ENCODE peak calls at places on chromosome 6, in ten cellular contexts. D, I, K, R, H, O, T, A, Y and X are unnamed samples.
A peak's percentile ranks its signal among the peaks of the same experiment; 100 is the strongest.

GRCh38 chr6:62283828-62284411 is 2.1 kb downstream of the KHDRBS2 start:
- DNase-seq in T (peak; percentile 9), R (no peak), Y (no peak), I (peak; percentile 0), A (peak; percentile 4), D (peak; percentile 0), H (peak; percentile 27), O (no peak), K (no peak), X (peak; percentile 9)

GRCh38 chr6:159092631-159093030 is 47.8 kb upstream of the TAGAP start:
- DNase-seq in O (no peak), T (peak; percentile 5), K (no peak), H (no peak), Y (no peak), A (no peak), I (no peak), D (no peak), R (no peak), X (no peak)

GRCh38 chr6:12903246-12903645 is 186.7 kb downstream of the PHACTR1 start:
- DNase-seq in R (no peak), T (no peak), A (no peak), O (no peak), K (no peak), I (no peak), D (no peak), Y (no peak), H (no peak), X (no peak)

GRCh38 chr6:157531169-157531985 is 150.4 kb downstream of the ZDHHC14 start:
- DNase-seq in R (no peak), A (no peak), Y (no peak), T (no peak), O (no peak), K (no peak), I (no peak), D (no peak), H (no peak), X (no peak)

GRCh38 chr6:85403331-85404015 is 46.4 kb upstream of the NT5E start:
- DNase-seq in I (no peak), A (no peak), H (peak; percentile 8), D (no peak), K (no peak), T (peak; percentile 91), Y (no peak), O (no peak), R (no peak), X (no peak)

GRCh38 chr6:162773996-162774395 is 46.2 kb downstream of the PACRG start:
- DNase-seq in A (no peak), K (no peak), H (no peak), R (no peak), I (no peak), Y (no peak), T (no peak), O (no peak), D (no peak), X (no peak)

GRCh38 chr6:116060572-116061283 is at the start of gene FRK:
- DNase-seq in T (peak; percentile 49), A (peak; percentile 13), Y (no peak), I (peak; percentile 32), D (no peak), K (no peak), R (no peak), H (no peak), O (no peak), X (no peak)

GRCh38 chr6:7469696-7470095 is 71.8 kb upstream of the DSP start:
- DNase-seq in I (no peak), R (no peak), Y (no peak), D (no peak), K (no peak), H (no peak), T (peak; percentile 64), O (no peak), A (no peak), X (no peak)

GRCh38 chr6:81648502-81648901 is 104.0 kb downstream of the TENT5A start:
- DNase-seq in D (no peak), I (no peak), O (no peak), K (no peak), H (no peak), T (no peak), R (no peak), A (no peak), Y (no peak), X (no peak)

GRCh38 chr6:118708055-118708454 is 56.7 kb upstream of the CEP85L start:
- DNase-seq in H (no peak), O (no peak), R (no peak), A (no peak), I (no peak), T (no peak), D (no peak), K (no peak), Y (no peak), X (no peak)

GRCh38 chr6:125749864-125750691 is 646 bp downstream of the HEY2 start:
- DNase-seq in R (peak; percentile 52), A (peak; percentile 43), Y (no peak), D (no peak), T (no peak), H (no peak), I (no peak), K (no peak), O (no peak), X (no peak)

GRCh38 chr6:34576286-34576955 is 20.3 kb upstream of the SPDEF start:
- DNase-seq in I (no peak), R (no peak), A (no peak), D (no peak), K (no peak), Y (no peak), O (no peak), T (no peak), H (no peak), X (no peak)